ENCODE peak calls at places on chromosomes 1 and 21, in ten cellular contexts. H, D, R, X, B, Q, P, J, F and T are unnamed samples.

GRCh38 chr21:36841866-36842265 is 124.6 kb downstream of the HLCS start:
- DNase-seq in H (no peak), Q (no peak), F (no peak), X (no peak), D (no peak), R (no peak), P (no peak), J (no peak), B (no peak), T (no peak)

GRCh38 chr1:158999301-159000069 is 10.2 kb upstream of the IFI16 start:
- DNase-seq in B (peak), R (peak), H (peak), F (peak), X (peak), Q (peak), P (peak), D (peak), J (no peak), T (peak)

GRCh38 chr1:25933479-25934365 is 27.5 kb upstream of the STMN1 start:
- DNase-seq in X (no peak), Q (no peak), R (no peak), P (no peak), H (no peak), B (no peak), D (no peak), F (no peak), J (no peak), T (no peak)

GRCh38 chr1:181482521-181483083 is 715 bp upstream of the CACNA1E start:
- DNase-seq in Q (peak), B (peak), X (no peak), H (no peak), J (peak), P (no peak), F (peak), R (peak), D (peak), T (no peak)

GRCh38 chr1:160987359-160988062 is 32.9 kb upstream of the ITLN2 start:
- DNase-seq in R (no peak), F (no peak), Q (no peak), P (no peak), D (no peak), B (peak), J (no peak), H (no peak), X (no peak), T (no peak)

GRCh38 chr1:46488343-46489168 is 1.1 kb upstream of the DMBX1 start:
- DNase-seq in B (peak), F (no peak), X (no peak), P (no peak), H (no peak), D (peak), R (peak), Q (no peak), J (no peak), T (peak)

GRCh38 chr1:27006683-27007082 is 6.0 kb downstream of the TENT5B start:
- DNase-seq in D (no peak), J (peak), R (no peak), P (no peak), B (peak), Q (no peak), F (no peak), X (no peak), H (no peak), T (no peak)

GRCh38 chr1:106564192-106564591 is 492.3 kb upstream of the PRMT6 start:
- DNase-seq in B (no peak), D (no peak), H (no peak), J (no peak), F (no peak), X (no peak), Q (no peak), R (no peak), P (no peak), T (no peak)

GRCh38 chr1:219660666-219661463 is 48.0 kb upstream of the ZC3H11B start:
- DNase-seq in F (peak), Q (peak), R (peak), B (peak), H (peak), J (peak), X (peak), P (peak), D (peak), T (peak)

GRCh38 chr1:35717911-35718476 is 690 bp downstream of the C1orf216 start:
- DNase-seq in Q (peak), B (peak), X (peak), H (peak), D (peak), F (peak), P (peak), J (no peak), R (peak), T (peak)

GRCh38 chr1:53074313-53075154 is 12.5 kb downstream of the PODN start:
- DNase-seq in X (no peak), J (peak), P (no peak), R (no peak), F (no peak), H (no peak), D (no peak), Q (peak), B (peak), T (no peak)

GRCh38 chr1:53075206-53075605 is 13.2 kb downstream of the PODN start:
- DNase-seq in R (no peak), D (no peak), X (no peak), P (no peak), H (no peak), F (no peak), B (peak), Q (peak), J (peak), T (no peak)

GRCh38 chr1:53076165-53076564 is 14.2 kb downstream of the PODN start:
- DNase-seq in P (no peak), Q (no peak), X (no peak), D (no peak), F (no peak), R (no peak), B (no peak), J (peak), H (peak), T (no peak)

GRCh38 chr1:53076721-53077598 is 14.9 kb downstream of the PODN start:
- DNase-seq in H (peak), D (no peak), F (no peak), P (no peak), J (peak), Q (no peak), B (no peak), R (no peak), X (no peak), T (no peak)

DNA sequence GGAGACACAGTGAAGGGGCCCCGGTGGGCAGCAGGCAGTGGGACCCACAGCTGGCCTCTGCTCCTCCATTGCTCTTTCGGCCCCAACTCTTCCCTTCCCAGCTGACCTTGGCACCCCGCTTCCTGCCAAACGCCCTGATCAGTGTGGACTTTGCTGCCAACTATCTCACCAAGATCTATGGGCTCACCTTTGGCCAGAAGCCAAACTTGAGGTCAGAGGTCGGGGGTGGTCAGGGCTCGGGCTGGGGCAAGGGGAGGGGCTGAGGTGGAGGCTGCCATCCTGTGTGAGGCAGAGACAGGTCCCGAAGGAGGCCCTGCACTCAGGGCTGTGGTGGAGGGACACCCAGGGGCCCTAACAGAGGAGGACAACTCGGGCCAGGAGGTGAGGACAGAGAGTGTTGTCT is 13.7 kb downstream of the PODN start:
- DNase-seq in P (no peak), R (no peak), D (no peak), B (peak), X (no peak), F (no peak), J (peak), H (peak), Q (peak), T (no peak)
- H3K4me3 ChIP-seq in P (no peak), R (no peak), D (no peak), B (no peak), X (no peak), F (no peak), J (no peak), H (no peak), Q (no peak), T (no peak)

DNA sequence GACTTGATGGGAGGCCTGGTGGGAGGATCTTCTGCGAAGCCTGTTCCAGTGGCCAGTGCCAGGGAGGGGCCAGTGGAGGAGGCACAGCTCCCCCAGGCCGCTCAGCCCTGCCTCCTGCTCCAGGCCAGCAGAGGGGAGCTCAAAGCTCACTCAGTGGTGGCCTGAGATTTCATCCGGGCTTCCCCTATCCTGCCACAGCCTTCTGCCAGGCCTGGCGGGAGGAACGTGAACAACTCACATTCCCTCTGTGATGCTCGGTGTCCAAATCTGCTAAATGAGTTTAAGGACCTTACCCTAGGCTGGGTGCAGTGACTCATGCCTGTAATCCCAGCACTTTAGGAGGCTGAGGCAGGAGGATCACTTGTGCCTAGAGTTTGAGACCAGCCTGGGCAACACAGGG is 3.3 kb downstream of the CLCNKB start:
- DNase-seq in H (no peak), R (peak), J (no peak), X (no peak), D (no peak), B (no peak), F (no peak), P (no peak), Q (no peak), T (peak)
- TF ChIP-seq CTCF in H (no peak), R (peak), J (no peak), X (no peak), D (no peak), B (no peak), F (no peak), P (no peak), Q (no peak), T (no peak)

DNA sequence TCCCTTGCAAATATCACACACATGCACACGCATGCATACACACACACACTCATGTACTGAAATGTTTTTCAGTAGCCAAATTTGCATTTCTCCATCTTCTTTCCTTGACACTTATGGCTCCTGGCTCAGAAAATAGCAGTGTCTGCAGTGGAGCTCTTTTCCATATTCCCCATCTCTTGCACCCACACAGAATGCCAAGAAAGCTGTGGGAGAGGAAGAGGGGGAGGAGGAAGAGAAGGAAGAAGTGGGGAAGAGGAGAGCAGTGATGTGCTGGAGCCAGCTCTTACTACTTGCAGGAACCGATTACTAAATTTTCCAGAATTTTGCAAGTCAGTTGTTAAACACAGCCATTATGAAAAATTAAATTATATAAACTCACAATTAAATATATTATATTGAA is 9.9 kb downstream of the OPTC start:
- DNase-seq in P (no peak), J (no peak), F (no peak), R (no peak), H (no peak), D (no peak), X (no peak), B (no peak), Q (no peak), T (no peak)
- H3K4me3 ChIP-seq in P (no peak), J (no peak), F (no peak), R (no peak), H (no peak), D (no peak), X (no peak), B (no peak), Q (no peak), T (no peak)

GRCh38 chr1:28642056-28642846 is 616 bp downstream of the TAF12 start:
- DNase-seq in R (no peak), P (no peak), D (peak), X (no peak), B (no peak), H (no peak), Q (no peak), F (peak), J (no peak), T (no peak)

GRCh38 chr1:28646040-28646439 is 2.4 kb upstream of the RNU11 start:
- DNase-seq in R (peak), J (no peak), H (no peak), Q (no peak), X (no peak), B (no peak), D (peak), P (no peak), F (no peak), T (peak)

GRCh38 chr1:28642847-28643635 is at the start of gene TAF12:
- DNase-seq in P (peak), D (peak), Q (peak), F (peak), R (peak), B (peak), X (peak), H (peak), J (peak), T (peak)

DNA sequence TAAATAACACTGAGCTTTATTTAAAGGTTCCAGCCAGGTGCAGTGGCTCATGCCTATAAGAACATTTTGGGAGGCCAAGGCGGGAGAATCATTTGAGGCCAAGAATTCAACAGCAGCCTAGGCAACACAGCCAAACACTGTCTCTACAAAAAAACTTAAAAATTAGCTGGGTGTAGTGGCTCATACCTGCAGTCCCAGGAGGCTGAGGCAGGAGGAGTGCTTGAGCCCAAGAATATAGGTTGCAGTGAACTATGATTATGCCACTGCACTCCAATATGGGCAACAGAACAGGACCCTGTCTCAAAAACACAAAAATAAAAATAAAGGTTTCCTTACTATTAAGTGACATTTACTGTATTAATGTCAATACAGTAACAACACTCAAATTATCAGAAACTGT is 2.1 kb downstream of the TAF12 start:
- DNase-seq in R (no peak), B (peak), Q (no peak), F (no peak), X (no peak), D (peak), P (peak), H (no peak), J (no peak), T (peak)
- TF ChIP-seq CTCF in R (no peak), B (peak), Q (peak), F (no peak), X (no peak), D (peak), P (peak), H (no peak), J (no peak), T (peak)

DNA sequence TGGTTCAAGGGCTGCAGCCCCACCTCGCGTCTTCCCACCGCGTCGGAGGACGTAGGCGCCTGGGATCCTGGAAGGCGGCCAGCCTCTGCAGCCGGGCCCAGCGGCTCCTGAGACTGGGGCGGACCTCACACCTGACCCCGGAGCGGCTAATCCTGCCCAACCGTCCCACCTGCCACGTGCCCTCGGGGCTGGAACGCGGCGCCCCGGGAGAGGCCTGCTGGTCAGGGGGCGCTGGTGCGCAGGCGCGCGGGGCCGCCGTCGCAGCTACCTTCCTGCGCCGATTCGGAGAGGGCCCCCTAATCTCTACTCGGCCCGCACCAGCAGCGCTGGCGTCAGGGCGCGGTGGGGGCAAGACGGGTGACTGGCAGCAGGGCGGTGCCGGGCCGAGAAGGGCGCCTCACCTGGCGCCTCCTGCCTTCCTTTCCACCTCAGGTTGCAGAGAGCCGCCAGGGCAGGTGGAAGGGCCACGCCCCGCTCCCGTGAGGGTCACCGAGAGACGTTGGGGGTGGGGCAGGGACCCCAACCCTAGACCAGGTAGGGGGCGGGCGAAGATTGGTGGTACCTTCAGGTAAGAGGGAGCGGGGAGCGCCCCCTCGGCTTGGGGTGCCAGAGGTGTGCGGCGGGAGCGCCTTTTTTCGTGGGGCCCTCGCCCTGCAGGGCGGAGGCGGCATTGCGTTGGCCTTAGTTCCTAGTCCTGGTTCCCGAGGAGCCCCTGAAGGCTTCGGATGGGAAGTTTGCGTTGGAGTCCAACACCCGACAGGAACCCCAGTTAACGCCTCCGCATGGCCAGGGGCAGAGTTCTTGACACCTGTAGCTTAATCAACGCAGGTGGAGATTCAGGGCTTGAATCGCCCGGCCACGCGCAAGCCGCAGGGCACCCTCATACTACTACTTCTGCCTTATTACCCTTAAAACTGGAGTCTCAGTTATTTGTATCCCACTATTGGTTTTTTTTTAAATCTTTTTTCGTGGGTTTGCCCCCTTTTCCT is at the start of gene TDRD5:
- DNase-seq in Q (peak), D (no peak), H (no peak), X (no peak), F (peak), B (peak), P (no peak), R (no peak), J (peak), T (no peak)
- H3K4me3 ChIP-seq in Q (peak), D (no peak), H (no peak), X (no peak), F (peak), B (no peak), P (no peak), R (no peak), J (no peak), T (no peak)

GRCh38 chr1:119829636-119830035 is 18.4 kb upstream of the REG4 start:
- DNase-seq in X (no peak), F (no peak), B (no peak), P (no peak), D (no peak), R (no peak), J (no peak), Q (no peak), H (no peak), T (no peak)

GRCh38 chr1:119831027-119831426 is 19.8 kb upstream of the REG4 start:
- DNase-seq in D (no peak), R (no peak), H (no peak), X (no peak), Q (no peak), F (no peak), J (no peak), P (no peak), B (no peak), T (no peak)

GRCh38 chr1:119822406-119822805 is 11.1 kb upstream of the REG4 start:
- DNase-seq in F (no peak), P (no peak), X (no peak), H (no peak), R (no peak), Q (no peak), B (no peak), D (no peak), J (no peak), T (no peak)

GRCh38 chr1:119828266-119828665 is 17.0 kb upstream of the REG4 start:
- DNase-seq in P (no peak), D (no peak), H (no peak), X (no peak), R (no peak), J (no peak), Q (no peak), B (no peak), F (no peak), T (no peak)

DNA sequence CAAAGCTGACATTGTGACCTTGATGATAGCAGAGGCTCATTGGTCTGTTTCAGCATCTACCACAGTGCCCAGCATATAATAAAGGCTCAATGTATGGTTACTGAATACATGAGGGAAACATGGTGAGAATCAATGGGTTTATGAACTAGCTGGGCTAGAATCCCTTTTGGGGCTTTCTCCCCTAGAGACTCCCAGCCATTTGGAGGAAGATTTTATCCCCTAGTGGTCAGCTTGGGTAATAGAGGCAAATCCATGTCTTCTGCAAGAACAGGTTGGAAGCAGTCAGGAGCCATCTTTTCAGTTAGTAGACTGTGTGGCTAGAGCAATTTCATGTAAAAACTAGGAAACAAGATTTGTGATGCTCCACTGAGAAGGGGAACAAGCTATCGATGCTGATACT is 15.8 kb upstream of the REG4 start:
- DNase-seq in Q (no peak), B (no peak), X (no peak), P (no peak), D (peak), H (no peak), R (no peak), F (no peak), J (no peak), T (no peak)
- TF ChIP-seq CTCF in Q (peak), B (peak), X (no peak), P (peak), D (peak), H (peak), R (peak), F (peak), J (peak), T (peak)

GRCh38 chr1:942864-943533 is 16.1 kb downstream of the NOC2L start:
- DNase-seq in H (peak), Q (peak), F (peak), D (peak), B (no peak), J (no peak), P (peak), X (no peak), R (no peak), T (peak)
- H3K4me3 ChIP-seq in H (no peak), Q (no peak), F (peak), D (no peak), B (peak), J (no peak), P (peak), X (no peak), R (no peak), T (peak)